ENCODE peak calls at places on chromosomes 1 and 21, in four cellular contexts. G is GM06990, U is fibroblast of lung, Y is IMR-90. V is an unnamed sample.

GRCh38 chr1:179575497-179576314 is at the start of gene NPHS2:
- DNase-seq in Y (no peak), U (no peak), G (no peak), V (no peak)

GRCh38 chr1:9400425-9401079 is 107.9 kb downstream of the SPSB1 start:
- DNase-seq in G (peak; percentile 32), U (peak; percentile 48), Y (peak; percentile 46), V (peak; percentile 35)

GRCh38 chr21:38377165-38378093 is 120.6 kb downstream of the KCNJ15 start:
- DNase-seq in Y (no peak), U (no peak), G (no peak), V (no peak)

GRCh38 chr1:43608789-43609188 is 41.2 kb upstream of the KDM4A start:
- DNase-seq in U (no peak), G (no peak), Y (no peak), V (no peak)

GRCh38 chr1:236774926-236775325 is 20.2 kb upstream of the MTR start:
- DNase-seq in U (peak; percentile 19), Y (peak; percentile 15), G (no peak), V (no peak)

GRCh38 chr21:43659136-43660000 is at the start of the genes HSF2BP and RRP1B:
- DNase-seq in Y (peak; percentile 79), G (peak; percentile 89), U (peak; percentile 85), V (peak; percentile 83)

GRCh38 chr1:202968895-202969295 is 1.8 kb upstream of the CYB5R1 start:
- DNase-seq in Y (peak; percentile 65), U (peak; percentile 56), G (peak; percentile 53), V (peak; percentile 56)

GRCh38 chr1:204711947-204712701 is 26.6 kb upstream of the LRRN2 start:
- DNase-seq in U (no peak), G (no peak), Y (no peak), V (no peak)

GRCh38 chr1:114466334-114467014 is 44.5 kb downstream of the TRIM33 start:
- DNase-seq in Y (no peak), U (no peak), G (no peak), V (no peak)

GRCh38 chr1:52032785-52033131 is 852 bp downstream of the KTI12 start:
- DNase-seq in Y (peak; percentile 60), U (peak; percentile 67), G (peak; percentile 55), V (peak; percentile 23)

GRCh38 chr1:226708967-226709396 is 30.1 kb downstream of the ITPKB start:
- DNase-seq in Y (peak; percentile 39), G (no peak), U (no peak), V (no peak)
- TF ChIP-seq CTCF in Y (no peak), G (peak; percentile 22), U (peak; percentile 1), V (no peak)

GRCh38 chr21:15309721-15310120 is 244.9 kb upstream of the NRIP1 start:
- DNase-seq in G (no peak), U (peak; percentile 10), Y (no peak), V (no peak)
- TF ChIP-seq CTCF in G (no peak), U (no peak), Y (no peak), V (no peak)

GRCh38 chr1:92874987-92875386 is 43.1 kb downstream of the RPL5 start:
- DNase-seq in U (no peak), Y (no peak), G (no peak), V (no peak)
- TF ChIP-seq CTCF in U (no peak), Y (no peak), G (no peak), V (no peak)

GRCh38 chr21:32412162-32412997 is at the start of gene EVA1C:
- DNase-seq in U (peak; percentile 32), G (peak; percentile 13), Y (peak; percentile 30), V (peak; percentile 70)
- TF ChIP-seq CTCF in U (no peak), G (no peak), Y (peak; percentile 9), V (peak; percentile 30)